ENCODE peak calls at places on chromosomes 6 and 20, in five cellular contexts. One of them, this sample, is unnamed.

GRCh38 chr6:168157272-168158007 is 78.4 kb upstream of the FRMD1 start:
- DNase-seq in pancreas: no peak
- DNase-seq in vagina: peak
- DNase-seq in heart right ventricle: no peak
- DNase-seq in endothelial cell: no peak
- DNase-seq in this sample: no peak

GRCh38 chr20:46438156-46438750 is 31.8 kb upstream of the ELMO2 start:
- DNase-seq in pancreas: no peak
- DNase-seq in vagina: no peak
- DNase-seq in heart right ventricle: no peak
- DNase-seq in endothelial cell: peak
- DNase-seq in this sample: peak

GRCh38 chr6:38155576-38156204 is 336.2 kb downstream of the ZFAND3 start:
- DNase-seq in pancreas: no peak
- DNase-seq in vagina: no peak
- DNase-seq in heart right ventricle: no peak
- DNase-seq in endothelial cell: no peak
- DNase-seq in this sample: peak

GRCh38 chr6:157982297-157982579 is 575 bp downstream of the SYNJ2 start:
- DNase-seq in pancreas: peak
- DNase-seq in vagina: no peak
- DNase-seq in heart right ventricle: no peak
- DNase-seq in endothelial cell: peak
- DNase-seq in this sample: peak

GRCh38 chr6:113184736-113185135 is 672.4 kb upstream of the MARCKS start:
- DNase-seq in pancreas: no peak
- DNase-seq in vagina: no peak
- DNase-seq in heart right ventricle: peak
- DNase-seq in endothelial cell: no peak
- DNase-seq in this sample: no peak

GRCh38 chr6:3230275-3231212 is 3.1 kb upstream of the TUBB2B start:
- DNase-seq in pancreas: no peak
- DNase-seq in vagina: no peak
- DNase-seq in heart right ventricle: no peak
- DNase-seq in endothelial cell: peak
- DNase-seq in this sample: no peak

GRCh38 chr6:72246926-72247325 is 360.6 kb downstream of the RIMS1 start:
- DNase-seq in pancreas: no peak
- DNase-seq in vagina: no peak
- DNase-seq in heart right ventricle: no peak
- DNase-seq in endothelial cell: no peak
- DNase-seq in this sample: no peak

GRCh38 chr6:134802426-134803058 is 147.4 kb downstream of the ALDH8A1 start:
- DNase-seq in pancreas: no peak
- DNase-seq in vagina: no peak
- DNase-seq in heart right ventricle: no peak
- DNase-seq in endothelial cell: no peak
- DNase-seq in this sample: no peak

GRCh38 chr6:72950114-72950860 is 275.0 kb downstream of the KHDC1L start:
- DNase-seq in pancreas: no peak
- DNase-seq in vagina: no peak
- DNase-seq in heart right ventricle: no peak
- DNase-seq in endothelial cell: no peak
- DNase-seq in this sample: no peak

GRCh38 chr20:17896771-17897369 is 71.7 kb downstream of the SNX5 start:
- DNase-seq in pancreas: no peak
- DNase-seq in vagina: no peak
- DNase-seq in heart right ventricle: no peak
- DNase-seq in endothelial cell: no peak
- DNase-seq in this sample: no peak
- TF ChIP-seq CTCF in pancreas: no peak
- TF ChIP-seq CTCF in vagina: no peak
- TF ChIP-seq CTCF in heart right ventricle: no peak
- TF ChIP-seq CTCF in endothelial cell: no peak
- TF ChIP-seq CTCF in this sample: no peak

GRCh38 chr6:19024737-19025136 is 637.6 kb downstream of the RNF144B start:
- DNase-seq in pancreas: no peak
- DNase-seq in vagina: no peak
- DNase-seq in heart right ventricle: no peak
- DNase-seq in endothelial cell: peak
- DNase-seq in this sample: no peak
- TF ChIP-seq CTCF in pancreas: peak
- TF ChIP-seq CTCF in vagina: no peak
- TF ChIP-seq CTCF in heart right ventricle: peak
- TF ChIP-seq CTCF in endothelial cell: peak
- TF ChIP-seq CTCF in this sample: no peak

DNA sequence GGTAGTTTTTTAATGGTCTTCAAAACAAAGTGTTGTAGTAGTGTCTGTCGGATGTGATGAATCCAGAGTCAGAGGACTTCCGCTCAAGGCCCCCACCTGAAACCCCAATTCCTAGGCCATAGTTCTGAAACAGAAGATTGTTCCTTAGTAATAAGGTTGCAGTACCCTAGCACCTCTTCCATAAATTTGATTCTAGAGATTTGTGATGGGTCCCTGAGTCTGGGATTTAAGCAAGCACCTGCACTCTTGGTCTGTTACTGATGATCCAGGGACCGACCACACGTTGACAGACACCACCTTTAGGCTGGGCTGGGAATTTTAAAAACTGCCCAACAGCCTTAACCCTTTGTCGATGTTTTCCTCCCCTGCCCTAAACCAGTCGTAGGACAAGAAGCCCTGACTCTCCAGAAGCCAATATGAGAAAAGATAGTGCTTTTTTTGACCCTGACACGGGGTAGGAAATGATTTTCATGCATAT is 1.2 kb downstream of the KCTD20 start:
- DNase-seq in pancreas: no peak
- DNase-seq in vagina: no peak
- DNase-seq in heart right ventricle: no peak
- DNase-seq in endothelial cell: peak
- DNase-seq in this sample: peak
- TF ChIP-seq CTCF in pancreas: no peak
- TF ChIP-seq CTCF in vagina: no peak
- TF ChIP-seq CTCF in heart right ventricle: peak
- TF ChIP-seq CTCF in endothelial cell: no peak
- TF ChIP-seq CTCF in this sample: peak

DNA sequence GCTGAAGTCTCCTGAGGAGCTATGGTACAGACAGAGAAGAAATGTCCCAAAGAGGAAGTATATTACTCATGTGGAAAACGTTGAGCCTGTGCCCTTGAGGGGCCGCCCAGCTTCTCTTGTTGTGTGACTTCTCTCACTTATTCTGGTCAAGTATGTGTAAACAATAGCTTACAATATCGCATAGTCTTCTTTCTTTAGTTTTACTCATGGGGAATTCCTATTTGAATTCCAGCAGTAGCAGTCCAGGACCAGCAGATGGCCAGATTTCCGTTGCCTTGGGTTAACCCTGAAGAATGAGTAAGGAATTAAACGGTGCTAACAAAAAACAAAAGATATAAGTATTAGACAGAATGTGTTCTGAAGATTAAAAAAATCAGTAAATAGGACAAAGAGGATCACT is 522.0 kb upstream of the GJE1 start:
- DNase-seq in pancreas: no peak
- DNase-seq in vagina: no peak
- DNase-seq in heart right ventricle: no peak
- DNase-seq in endothelial cell: no peak
- DNase-seq in this sample: no peak
- TF ChIP-seq CTCF in pancreas: no peak
- TF ChIP-seq CTCF in vagina: no peak
- TF ChIP-seq CTCF in heart right ventricle: no peak
- TF ChIP-seq CTCF in endothelial cell: no peak
- TF ChIP-seq CTCF in this sample: no peak

GRCh38 chr6:17986656-17987575 is 519 bp downstream of the KIF13A start:
- DNase-seq in pancreas: peak
- DNase-seq in vagina: peak
- DNase-seq in heart right ventricle: peak
- DNase-seq in endothelial cell: peak
- DNase-seq in this sample: peak

GRCh38 chr6:17988422-17988944 is 1.0 kb upstream of the KIF13A start:
- DNase-seq in pancreas: no peak
- DNase-seq in vagina: peak
- DNase-seq in heart right ventricle: no peak
- DNase-seq in endothelial cell: no peak
- DNase-seq in this sample: no peak

GRCh38 chr6:17985934-17986655 is 1.3 kb downstream of the KIF13A start:
- DNase-seq in pancreas: no peak
- DNase-seq in vagina: no peak
- DNase-seq in heart right ventricle: no peak
- DNase-seq in endothelial cell: no peak
- DNase-seq in this sample: no peak

GRCh38 chr6:17984822-17985660 is 2.4 kb downstream of the KIF13A start:
- DNase-seq in pancreas: no peak
- DNase-seq in vagina: no peak
- DNase-seq in heart right ventricle: no peak
- DNase-seq in endothelial cell: no peak
- DNase-seq in this sample: no peak

DNA sequence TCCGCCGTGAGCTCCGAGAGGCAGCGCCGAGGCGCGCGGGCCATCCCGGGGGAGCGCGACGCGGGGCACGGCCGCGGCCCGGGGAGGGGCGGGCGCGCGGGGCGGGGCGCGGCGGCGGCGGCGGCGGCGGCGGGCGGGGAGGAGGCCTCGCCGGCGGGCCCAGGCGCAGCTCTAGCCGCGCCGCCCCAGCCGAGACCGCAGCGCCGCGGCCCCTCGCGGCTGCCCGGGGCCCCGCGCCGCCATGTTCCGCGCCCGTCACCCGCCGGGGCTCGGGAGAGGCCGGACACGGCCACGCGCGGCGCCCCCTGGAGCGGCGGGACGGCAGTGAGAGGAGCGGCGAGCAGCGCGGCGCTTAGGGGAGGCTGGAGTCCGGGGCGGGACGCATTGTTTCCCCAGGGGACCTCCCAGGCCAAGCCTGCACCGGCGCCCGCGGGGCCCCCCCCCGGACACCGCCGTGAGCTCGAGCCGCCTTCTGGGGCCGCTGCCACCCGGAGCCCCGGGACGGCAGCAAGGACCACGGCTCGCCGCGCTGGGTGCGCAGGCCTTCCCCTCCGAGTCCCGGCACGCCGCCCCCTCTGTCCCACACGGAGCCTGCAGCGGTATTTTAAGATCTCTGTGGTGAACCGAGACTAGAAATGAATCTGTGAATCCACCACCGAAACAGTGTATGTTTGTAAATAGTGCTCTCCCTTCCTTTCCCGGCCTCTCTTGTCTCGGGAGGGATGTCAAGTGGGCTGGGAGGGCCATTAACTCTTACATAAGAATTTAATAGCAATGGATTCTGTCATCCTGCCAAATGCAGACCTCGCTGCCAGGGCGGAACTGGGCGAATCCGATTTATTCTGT is at the start of gene KIF13A:
- DNase-seq in pancreas: peak
- DNase-seq in vagina: peak
- DNase-seq in heart right ventricle: peak
- DNase-seq in endothelial cell: peak
- DNase-seq in this sample: peak
- TF ChIP-seq CTCF in pancreas: no peak
- TF ChIP-seq CTCF in vagina: no peak
- TF ChIP-seq CTCF in heart right ventricle: peak
- TF ChIP-seq CTCF in endothelial cell: no peak
- TF ChIP-seq CTCF in this sample: peak

DNA sequence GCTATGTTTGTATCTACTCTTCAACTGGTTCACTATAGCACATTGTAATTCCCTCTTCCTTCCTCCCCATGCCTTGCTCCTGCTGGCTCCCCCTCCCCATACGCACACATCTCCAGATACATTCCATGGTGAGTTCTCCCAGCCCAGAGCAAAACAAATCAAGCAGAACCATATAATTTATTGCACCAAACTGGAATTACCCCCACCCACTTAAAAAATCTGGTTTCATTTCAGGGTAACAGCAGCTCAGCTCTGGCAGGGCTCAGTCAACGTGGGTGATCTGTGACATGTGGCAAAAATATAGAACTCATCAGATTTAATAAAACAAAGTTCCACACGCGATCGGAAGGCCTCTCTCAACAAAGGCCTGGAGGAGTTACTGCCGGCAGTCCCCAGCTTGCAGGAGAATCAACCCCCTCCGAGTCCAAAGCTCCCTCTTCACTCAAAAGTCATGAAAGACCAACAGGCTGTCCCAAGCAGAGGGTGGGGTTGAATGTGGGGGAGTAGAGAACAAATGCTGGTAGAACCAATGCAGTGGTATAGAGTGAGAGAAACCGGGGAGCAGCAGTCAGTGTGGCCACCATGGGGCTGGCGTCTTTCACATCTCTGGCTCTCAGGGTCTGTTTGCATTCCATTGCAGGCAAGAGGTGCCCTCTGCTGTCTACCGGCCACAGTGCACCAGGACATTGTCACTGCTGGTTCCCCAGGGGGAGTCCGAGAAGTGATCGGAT is 323.3 kb upstream of the NT5E start:
- DNase-seq in pancreas: no peak
- DNase-seq in vagina: no peak
- DNase-seq in heart right ventricle: peak
- DNase-seq in endothelial cell: peak
- DNase-seq in this sample: peak
- TF ChIP-seq CTCF in pancreas: no peak
- TF ChIP-seq CTCF in vagina: no peak
- TF ChIP-seq CTCF in heart right ventricle: peak
- TF ChIP-seq CTCF in endothelial cell: peak
- TF ChIP-seq CTCF in this sample: peak

GRCh38 chr6:41073203-41073967 is 611 bp downstream of the NFYA start:
- DNase-seq in pancreas: peak
- DNase-seq in vagina: no peak
- DNase-seq in heart right ventricle: peak
- DNase-seq in endothelial cell: peak
- DNase-seq in this sample: peak
- TF ChIP-seq CTCF in pancreas: peak
- TF ChIP-seq CTCF in vagina: no peak
- TF ChIP-seq CTCF in heart right ventricle: peak
- TF ChIP-seq CTCF in endothelial cell: peak
- TF ChIP-seq CTCF in this sample: peak

GRCh38 chr6:16761469-16762264 is 407 bp upstream of the ATXN1 start:
- DNase-seq in pancreas: peak
- DNase-seq in vagina: peak
- DNase-seq in heart right ventricle: peak
- DNase-seq in endothelial cell: peak
- DNase-seq in this sample: peak
- TF ChIP-seq CTCF in pancreas: no peak
- TF ChIP-seq CTCF in vagina: no peak
- TF ChIP-seq CTCF in heart right ventricle: peak
- TF ChIP-seq CTCF in endothelial cell: no peak
- TF ChIP-seq CTCF in this sample: peak